ENCODE peak calls at places on chromosomes 5 and 9, in seven cellular contexts. A, E, K, W, C, Z and V are unnamed samples.
A peak's percentile ranks its signal among the peaks of the same experiment; 100 is the strongest.

GRCh38 chr9:34392511-34392910 is 15.8 kb upstream of the MYORG start:
- DNase-seq in E (no peak), A (no peak), W (no peak), K (no peak), C (no peak), Z (no peak), V (no peak)

GRCh38 chr5:113806823-113807222 is 293.3 kb downstream of the YTHDC2 start:
- DNase-seq in A (peak; percentile 5), K (no peak), E (no peak), C (no peak), W (peak; percentile 21), Z (peak; percentile 3), V (no peak)

GRCh38 chr9:19286634-19287188 is 56.2 kb downstream of the DENND4C start:
- DNase-seq in Z (peak; percentile 9), A (peak; percentile 2), C (no peak), W (peak; percentile 33), E (no peak), K (no peak), V (no peak)

GRCh38 chr9:130349398-130349797 is 83.8 kb downstream of the HMCN2 start:
- DNase-seq in C (no peak), K (no peak), A (no peak), E (no peak), W (no peak), Z (no peak), V (no peak)

GRCh38 chr5:62600560-62601252 is 22.1 kb downstream of the LRRC70 start:
- DNase-seq in K (no peak), E (no peak), A (no peak), C (no peak), W (no peak), Z (no peak), V (no peak)

GRCh38 chr5:172110921-172111873 is 76.8 kb downstream of the STK10 start:
- DNase-seq in A (no peak), K (no peak), W (peak; percentile 56), E (peak; percentile 75), C (no peak), Z (peak; percentile 80), V (peak; percentile 36)

GRCh38 chr5:143086851-143087637 is 316.4 kb downstream of the NR3C1 start:
- DNase-seq in A (peak; percentile 23), C (no peak), E (no peak), Z (peak; percentile 78), W (no peak), K (no peak), V (no peak)

GRCh38 chr9:6096821-6097220 is 81.4 kb upstream of the RANBP6 start:
- DNase-seq in Z (peak; percentile 98), A (no peak), W (peak; percentile 58), K (no peak), C (no peak), E (no peak), V (no peak)

GRCh38 chr5:22625451-22625850 is 227.7 kb downstream of the CDH12 start:
- DNase-seq in E (no peak), A (no peak), W (no peak), K (no peak), C (no peak), Z (no peak), V (no peak)

GRCh38 chr5:157670662-157671591 is at the start of gene C5orf52:
- DNase-seq in W (peak; percentile 17), E (no peak), C (peak; percentile 87), A (peak; percentile 66), Z (no peak), K (peak; percentile 88), V (no peak)

GRCh38 chr5:157671592-157672330 is 428 bp downstream of the C5orf52 start:
- DNase-seq in C (no peak), Z (no peak), A (no peak), E (no peak), K (peak; percentile 60), W (no peak), V (no peak)

GRCh38 chr5:157668356-157668755 is 3.0 kb upstream of the C5orf52 start:
- DNase-seq in E (no peak), W (no peak), Z (no peak), K (peak; percentile 62), A (no peak), C (no peak), V (no peak)

GRCh38 chr5:157669701-157670097 is 1.6 kb upstream of the C5orf52 start:
- DNase-seq in C (no peak), W (no peak), A (no peak), E (no peak), Z (no peak), K (peak; percentile 45), V (no peak)

DNA sequence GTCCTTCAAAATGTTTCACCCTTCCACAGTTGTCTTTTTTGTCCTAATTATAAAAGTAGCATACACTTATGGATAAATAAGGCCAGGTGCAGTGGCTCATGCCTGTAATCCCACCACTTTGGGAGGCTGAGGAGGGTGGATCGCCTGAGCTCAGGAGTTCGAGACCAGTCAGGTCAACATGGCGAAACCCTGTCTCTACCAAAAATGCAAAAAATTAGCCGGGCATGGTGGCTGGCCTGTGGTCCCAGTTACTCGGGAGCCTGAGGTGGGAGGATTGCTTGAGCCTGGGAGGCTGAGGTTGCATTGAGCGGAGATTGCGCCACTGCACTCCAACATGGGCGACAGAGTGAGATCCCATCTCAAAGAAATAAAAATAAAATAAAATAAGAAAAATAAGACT is 1.6 kb downstream of the C5orf52 start:
- DNase-seq in C (no peak), K (peak; percentile 79), E (no peak), A (no peak), Z (no peak), W (no peak), V (no peak)
- H3K27me3 ChIP-seq in C (no peaks in the 10 kb centered on the region), K (no peaks in the 10 kb centered on the region), E (peaks cover 11% of the 10 kb centered on the region), A (peaks cover 37% of the 10 kb centered on the region), Z (no peaks in the 10 kb centered on the region), W (peaks cover 5% of the 10 kb centered on the region), V (peaks cover 7% of the 10 kb centered on the region)

DNA sequence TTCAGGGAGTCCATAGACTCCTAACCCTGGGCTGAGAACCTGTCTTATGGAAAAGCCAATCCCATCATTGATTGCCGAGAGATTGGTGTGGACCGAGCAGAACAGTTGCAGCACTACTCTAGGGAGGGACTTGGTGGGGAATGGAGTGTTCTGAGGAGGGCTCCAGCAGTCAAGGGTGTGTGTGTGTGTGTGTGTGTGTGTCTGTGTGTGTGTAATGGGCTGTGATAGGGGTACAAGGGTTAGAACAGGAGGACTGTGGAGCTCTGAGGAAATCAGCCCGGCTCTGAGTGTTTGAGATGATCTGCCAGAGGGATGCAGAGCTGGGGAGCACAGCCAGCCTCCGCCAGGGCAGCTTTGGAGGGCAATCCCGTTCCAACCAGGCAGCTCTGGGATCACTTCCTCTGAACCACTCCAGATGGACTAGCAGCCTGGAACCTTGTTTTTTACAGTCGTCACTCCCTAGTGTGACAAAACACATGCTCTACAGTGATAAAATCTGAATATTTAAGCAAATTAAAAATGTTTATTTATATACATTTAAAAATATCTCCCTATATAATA is 3.0 kb upstream of the SLC6A7 start:
- DNase-seq in W (no peak), E (no peak), C (no peak), K (no peak), A (no peak), Z (no peak), V (no peak)
- H3K36me3 ChIP-seq in W (no peaks in the 10 kb centered on the region), E (no peaks in the 10 kb centered on the region), C (no peaks in the 10 kb centered on the region), K (no peaks in the 10 kb centered on the region), A (no peaks in the 10 kb centered on the region), Z (no peaks in the 10 kb centered on the region), V (no peaks in the 10 kb centered on the region)

GRCh38 chr5:174481737-174482136 is 242.6 kb upstream of the MSX2 start:
- DNase-seq in A (no peak), E (no peak), C (no peak), K (no peak), Z (no peak), W (no peak), V (no peak)

GRCh38 chr5:174479325-174479724 is 245.1 kb upstream of the MSX2 start:
- DNase-seq in C (no peak), Z (no peak), A (no peak), E (no peak), W (no peak), K (no peak), V (no peak)

GRCh38 chr5:174483411-174483810 is 241.0 kb upstream of the MSX2 start:
- DNase-seq in C (no peak), E (no peak), K (no peak), A (no peak), W (no peak), Z (no peak), V (no peak)

GRCh38 chr5:174482549-174482948 is 241.8 kb upstream of the MSX2 start:
- DNase-seq in Z (no peak), K (no peak), E (no peak), A (no peak), C (no peak), W (no peak), V (no peak)
- H3K9me3 ChIP-seq in Z (peaks cover 3% of the 10 kb centered on the region), K (no peaks in the 10 kb centered on the region), E (peaks cover 11% of the 10 kb centered on the region), A (no peaks in the 10 kb centered on the region), C (peaks cover 6% of the 10 kb centered on the region), W (no peaks in the 10 kb centered on the region), V (no peaks in the 10 kb centered on the region)

DNA sequence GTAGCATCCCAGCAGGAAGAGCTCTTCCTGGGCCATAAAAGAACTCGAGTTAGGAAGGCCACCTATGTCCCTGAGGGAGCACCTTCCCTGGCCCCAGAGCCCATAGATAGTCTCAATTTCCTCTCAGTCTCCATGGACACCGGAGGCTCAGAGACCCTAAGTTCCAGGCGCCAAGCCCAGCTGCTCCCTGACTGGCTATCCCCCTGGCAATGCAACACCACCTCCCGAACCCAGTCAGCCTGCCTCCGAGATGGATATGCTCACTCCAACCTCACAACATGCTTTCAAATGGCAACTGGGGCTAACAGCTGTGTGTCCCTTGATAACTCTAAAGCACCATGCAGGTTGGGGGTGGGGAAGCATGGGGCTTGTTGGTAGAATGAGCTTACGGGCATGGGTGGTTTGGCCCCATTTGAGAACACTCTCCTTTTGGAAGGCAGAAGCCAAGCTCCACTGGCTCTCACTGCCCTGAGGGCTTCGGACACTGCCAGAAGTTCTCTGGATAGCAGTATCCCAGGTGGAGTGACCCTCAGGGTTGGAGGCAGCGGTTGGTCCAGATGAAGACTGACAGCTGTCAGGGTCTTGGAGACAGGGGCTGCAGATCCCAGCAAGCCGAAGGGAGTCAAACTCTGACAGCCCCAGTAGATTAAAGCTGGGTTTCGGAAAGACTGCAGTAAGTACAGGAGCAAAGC is 165.3 kb downstream of the PAX5 start:
- DNase-seq in Z (no peak), C (no peak), W (no peak), A (no peak), E (peak; percentile 37), K (no peak), V (no peak)
- H3K27me3 ChIP-seq in Z (peaks cover 2% of the 10 kb centered on the region), C (no peaks in the 10 kb centered on the region), W (peaks cover 5% of the 10 kb centered on the region), A (peaks cover 45% of the 10 kb centered on the region), E (peaks cover 4% of the 10 kb centered on the region), K (no peaks in the 10 kb centered on the region), V (no peaks in the 10 kb centered on the region)

DNA sequence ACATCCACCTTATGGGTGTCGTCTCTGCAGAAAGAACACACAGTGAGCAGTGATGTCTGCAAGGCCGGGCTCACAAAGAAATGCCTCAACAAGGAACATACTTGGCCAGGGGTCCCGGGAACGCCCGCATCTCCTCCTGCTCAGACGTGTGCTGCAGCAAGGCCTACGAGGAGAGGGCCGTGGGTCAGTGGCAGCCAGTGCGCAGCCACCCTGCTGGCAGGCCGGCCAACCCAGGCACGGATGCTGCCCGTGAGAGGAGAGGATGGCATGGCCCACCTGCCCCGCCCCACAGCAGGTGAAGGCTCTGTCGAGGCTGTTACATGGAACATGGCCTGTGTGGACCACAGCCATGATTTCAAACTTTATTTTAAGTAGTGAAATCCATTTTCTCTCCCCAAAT is 19.3 kb downstream of the SEC16A start:
- DNase-seq in Z (no peak), E (no peak), C (no peak), A (no peak), W (no peak), K (no peak), V (no peak)
- H3K36me3 ChIP-seq in Z (peaks cover 55% of the 10 kb centered on the region), E (peaks cover 100% of the 10 kb centered on the region), C (no peaks in the 10 kb centered on the region), A (peaks cover 85% of the 10 kb centered on the region), W (peaks cover 49% of the 10 kb centered on the region), K (peaks cover 100% of the 10 kb centered on the region), V (peaks cover 97% of the 10 kb centered on the region)